ENCODE peak calls at places on chromosomes 6 and 20, in eight cellular contexts. V is COR-L47, D is spleen, X is C1 segment of cervical spinal cord, L is NCI-H1436 treated with DMSO at 0.1 percent for 48 hours, A is non-pigmented ciliary epithelial cell, N is OCI-LY7, I is NCI-H1092. U is an unnamed sample.

GRCh38 chr6:2693191-2693590 is 57.5 kb downstream of the MYLK4 start:
- DNase-seq in V (no peak), D (no peak), X (no peak), L (no peak), A (no peak), N (no peak), I (no peak), U (no peak)

GRCh38 chr6:149896491-149896890 is 1.4 kb downstream of the RAET1E start:
- DNase-seq in V (no peak), D (peak; percentile 43), X (no peak), L (no peak), A (no peak), N (no peak), I (no peak), U (no peak)

GRCh38 chr6:5566718-5567117 is 305.4 kb downstream of the FARS2 start:
- DNase-seq in V (no peak), D (no peak), X (no peak), L (no peak), A (no peak), N (no peak), I (no peak), U (no peak)

GRCh38 chr20:57612916-57613315 is 7.3 kb downstream of the ZBP1 start:
- DNase-seq in V (no peak), D (peak; percentile 50), X (no peak), L (no peak), A (no peak), N (no peak), I (no peak), U (no peak)

GRCh38 chr6:93468291-93468690 is 48.9 kb upstream of the EPHA7 start:
- DNase-seq in V (no peak), D (no peak), X (no peak), L (no peak), A (no peak), N (no peak), I (no peak), U (no peak)

GRCh38 chr20:32582659-32583580 is 2.2 kb downstream of the NOL4L start:
- DNase-seq in V (no peak), D (peak; percentile 81), X (peak; percentile 16), L (no peak), A (no peak), N (peak; percentile 44), I (no peak), U (no peak)

GRCh38 chr6:390914-391558 is 516 bp upstream of the IRF4 start:
- DNase-seq in V (no peak), D (no peak), X (no peak), L (no peak), A (no peak), N (peak; percentile 82), I (no peak), U (peak; percentile 71)

GRCh38 chr6:169339731-169340314 is 86.2 kb upstream of the THBS2 start:
- DNase-seq in V (no peak), D (no peak), X (no peak), L (no peak), A (no peak), N (no peak), I (no peak), U (no peak)

GRCh38 chr6:170445487-170445886 is 107.6 kb downstream of the PSMB1 start:
- DNase-seq in V (no peak), D (peak; percentile 59), X (no peak), L (no peak), A (no peak), N (no peak), I (no peak), U (no peak)

GRCh38 chr6:13357551-13358075 is 29.3 kb upstream of the TBC1D7 start:
- DNase-seq in V (no peak), D (no peak), X (no peak), L (no peak), A (no peak), N (no peak), I (no peak), U (no peak)

GRCh38 chr6:169079650-169080049 is 174.0 kb downstream of the THBS2 start:
- DNase-seq in V (no peak), D (no peak), X (no peak), L (no peak), A (no peak), N (no peak), I (no peak), U (no peak)

GRCh38 chr20:58237318-58238182 is 9.1 kb upstream of the ANKRD60 start:
- DNase-seq in V (no peak), D (no peak), X (no peak), L (no peak), A (no peak), N (no peak), I (no peak), U (no peak)

GRCh38 chr6:30463651-30464618 is 25.4 kb upstream of the HLA-E start:
- DNase-seq in V (no peak), D (peak; percentile 90), X (no peak), L (no peak), A (no peak), N (no peak), I (no peak), U (peak; percentile 78)

GRCh38 chr20:60653111-60653845 is 598.8 kb upstream of the CDH4 start:
- DNase-seq in V (no peak), D (no peak), X (no peak), L (no peak), A (no peak), N (no peak), I (no peak), U (no peak)

GRCh38 chr20:49987015-49987867 is 4.5 kb downstream of the SNAI1 start:
- DNase-seq in V (no peak), D (no peak), X (no peak), L (no peak), A (no peak), N (no peak), I (no peak), U (no peak)

GRCh38 chr6:158204616-158205015 is 36.5 kb downstream of the GTF2H5 start:
- DNase-seq in V (no peak), D (no peak), X (no peak), L (no peak), A (no peak), N (no peak), I (no peak), U (no peak)

GRCh38 chr20:44204156-44204831 is 6.3 kb downstream of the OSER1 start:
- DNase-seq in V (no peak), D (no peak), X (no peak), L (no peak), A (peak; percentile 87), N (no peak), I (no peak), U (no peak)

GRCh38 chr20:23928788-23929187 is 49.2 kb upstream of the CST5 start:
- DNase-seq in V (no peak), D (no peak), X (no peak), L (no peak), A (no peak), N (peak; percentile 24), I (no peak), U (peak; percentile 59)

GRCh38 chr6:132814716-132815570 is 574 bp downstream of the RPS12 start:
- DNase-seq in V (no peak), D (no peak), X (no peak), L (no peak), A (no peak), N (peak; percentile 36), I (no peak), U (peak; percentile 40)

GRCh38 chr6:50819527-50819905 is 845 bp downstream of the TFAP2B start:
- DNase-seq in V (no peak), D (no peak), X (no peak), L (no peak), A (no peak), N (no peak), I (no peak), U (no peak)

GRCh38 chr6:81613606-81614005 is 138.9 kb downstream of the TENT5A start:
- DNase-seq in V (no peak), D (no peak), X (no peak), L (no peak), A (peak; percentile 58), N (no peak), I (no peak), U (no peak)

GRCh38 chr6:37985355-37985754 is 165.8 kb downstream of the ZFAND3 start:
- DNase-seq in V (no peak), D (no peak), X (no peak), L (no peak), A (no peak), N (no peak), I (no peak), U (peak; percentile 55)

GRCh38 chr6:73054958-73055357 is 170.3 kb downstream of the KHDC1L start:
- DNase-seq in V (no peak), D (peak; percentile 54), X (no peak), L (no peak), A (no peak), N (no peak), I (no peak), U (no peak)

GRCh38 chr20:38033330-38034107 is at the start of the genes RPRD1B and TTI1:
- DNase-seq in V (peak; percentile 86), D (peak; percentile 97), X (peak; percentile 91), L (peak; percentile 65), A (peak; percentile 38), N (peak; percentile 93), I (peak; percentile 90), U (peak; percentile 92)

GRCh38 chr6:39488255-39488881 is 165.9 kb upstream of the KCNK16 start:
- DNase-seq in V (no peak), D (no peak), X (no peak), L (no peak), A (no peak), N (no peak), I (no peak), U (no peak)

GRCh38 chr6:136608991-136609390 is 58.8 kb upstream of the MAP7 start:
- DNase-seq in V (no peak), D (no peak), X (no peak), L (no peak), A (peak; percentile 62), N (no peak), I (no peak), U (no peak)

GRCh38 chr20:34403908-34404307 is 40.8 kb downstream of the ITCH start:
- DNase-seq in V (no peak), D (no peak), X (no peak), L (no peak), A (no peak), N (peak; percentile 72), I (no peak), U (no peak)

GRCh38 chr20:41482647-41483552 is 116.3 kb upstream of the EMILIN3 start:
- DNase-seq in V (no peak), D (no peak), X (no peak), L (no peak), A (peak; percentile 86), N (no peak), I (no peak), U (no peak)

GRCh38 chr20:49649672-49650071 is 64.0 kb downstream of the B4GALT5 start:
- DNase-seq in V (no peak), D (no peak), X (no peak), L (no peak), A (no peak), N (no peak), I (no peak), U (no peak)